ENCODE peak calls at places on chromosomes 13 and 19, in six cellular contexts. One of them, this sample, is unnamed.

GRCh38 chr19:55681131-55682087 is 6.4 kb downstream of the EPN1 start:
- DNase-seq in H9: no peak
- DNase-seq in IMR-90: peak; percentile 53
- DNase-seq in neuronal stem cell: no peak
- DNase-seq in mesendoderm: no peak
- DNase-seq in H1: no peak
- DNase-seq in this sample: no peak

GRCh38 chr13:30442854-30443379 is 20.6 kb downstream of the UBE2L5 start:
- DNase-seq in H9: no peak
- DNase-seq in IMR-90: no peak
- DNase-seq in H1: no peak
- DNase-seq in mesendoderm: no peak
- DNase-seq in neuronal stem cell: no peak
- DNase-seq in this sample: no peak

GRCh38 chr13:96214804-96215445 is 125.0 kb downstream of the HS6ST3 start:
- DNase-seq in mesendoderm: peak; percentile 52
- DNase-seq in H9: no peak
- DNase-seq in IMR-90: no peak
- DNase-seq in H1: no peak
- DNase-seq in neuronal stem cell: no peak
- DNase-seq in this sample: no peak

GRCh38 chr13:37413161-37413560 is 185.4 kb downstream of the POSTN start:
- DNase-seq in IMR-90: no peak
- DNase-seq in neuronal stem cell: no peak
- DNase-seq in mesendoderm: no peak
- DNase-seq in H9: no peak
- DNase-seq in H1: no peak
- DNase-seq in this sample: no peak

GRCh38 chr13:81388400-81388799 is 1047.5 kb upstream of the SPRY2 start:
- DNase-seq in mesendoderm: no peak
- DNase-seq in H1: no peak
- DNase-seq in IMR-90: no peak
- DNase-seq in neuronal stem cell: no peak
- DNase-seq in H9: no peak
- DNase-seq in this sample: no peak

GRCh38 chr13:40341086-40341471 is 325.4 kb downstream of the FOXO1 start:
- DNase-seq in H1: no peak
- DNase-seq in IMR-90: no peak
- DNase-seq in H9: no peak
- DNase-seq in mesendoderm: peak; percentile 65
- DNase-seq in neuronal stem cell: peak; percentile 64
- DNase-seq in this sample: no peak

GRCh38 chr13:20607015-20607414 is 40.1 kb downstream of the IFT88 start:
- DNase-seq in IMR-90: no peak
- DNase-seq in neuronal stem cell: no peak
- DNase-seq in mesendoderm: no peak
- DNase-seq in H9: no peak
- DNase-seq in H1: no peak
- DNase-seq in this sample: no peak

GRCh38 chr19:41563847-41564514 is 12.0 kb upstream of the CEACAM21 start:
- DNase-seq in neuronal stem cell: no peak
- DNase-seq in IMR-90: no peak
- DNase-seq in mesendoderm: peak; percentile 60
- DNase-seq in H9: peak; percentile 39
- DNase-seq in H1: no peak
- DNase-seq in this sample: no peak

GRCh38 chr13:93614776-93615175 is 388.2 kb downstream of the GPC6 start:
- DNase-seq in mesendoderm: no peak
- DNase-seq in neuronal stem cell: no peak
- DNase-seq in H1: no peak
- DNase-seq in H9: no peak
- DNase-seq in IMR-90: peak; percentile 48
- DNase-seq in this sample: no peak

GRCh38 chr13:51524312-51524711 is 60.0 kb upstream of the WDFY2 start:
- DNase-seq in IMR-90: peak; percentile 44
- DNase-seq in H1: no peak
- DNase-seq in H9: no peak
- DNase-seq in neuronal stem cell: no peak
- DNase-seq in mesendoderm: peak; percentile 40
- DNase-seq in this sample: peak; percentile 61

GRCh38 chr19:48271531-48272151 is 1.8 kb downstream of the ZNF114 start:
- DNase-seq in neuronal stem cell: peak; percentile 43
- DNase-seq in H9: peak; percentile 80
- DNase-seq in IMR-90: peak; percentile 35
- DNase-seq in H1: peak; percentile 82
- DNase-seq in mesendoderm: peak; percentile 96
- DNase-seq in this sample: peak; percentile 66

GRCh38 chr19:918481-919156 is 1.5 kb downstream of the KISS1R start:
- DNase-seq in H1: no peak
- DNase-seq in mesendoderm: no peak
- DNase-seq in neuronal stem cell: no peak
- DNase-seq in H9: no peak
- DNase-seq in IMR-90: no peak
- DNase-seq in this sample: no peak

GRCh38 chr19:55545443-55545842 is at the start of gene SBK3:
- DNase-seq in H1: no peak
- DNase-seq in IMR-90: no peak
- DNase-seq in mesendoderm: no peak
- DNase-seq in H9: no peak
- DNase-seq in neuronal stem cell: no peak
- DNase-seq in this sample: no peak

GRCh38 chr13:33191425-33192221 is 93.9 kb downstream of the STARD13 start:
- DNase-seq in H1: no peak
- DNase-seq in IMR-90: peak; percentile 75
- DNase-seq in mesendoderm: no peak
- DNase-seq in H9: no peak
- DNase-seq in neuronal stem cell: no peak
- DNase-seq in this sample: peak; percentile 55

GRCh38 chr19:43798546-43799409 is 3.5 kb downstream of the LYPD5 start:
- DNase-seq in mesendoderm: peak; percentile 76
- DNase-seq in IMR-90: no peak
- DNase-seq in H9: peak; percentile 90
- DNase-seq in neuronal stem cell: no peak
- DNase-seq in H1: peak; percentile 79
- DNase-seq in this sample: no peak

GRCh38 chr13:65584126-65584525 is 1646.0 kb downstream of the PCDH9 start:
- DNase-seq in IMR-90: no peak
- DNase-seq in H1: no peak
- DNase-seq in neuronal stem cell: no peak
- DNase-seq in mesendoderm: peak; percentile 97
- DNase-seq in H9: no peak
- DNase-seq in this sample: no peak

GRCh38 chr13:112473818-112474217 is 97.7 kb downstream of the SPACA7 start:
- DNase-seq in mesendoderm: no peak
- DNase-seq in neuronal stem cell: no peak
- DNase-seq in H1: no peak
- DNase-seq in IMR-90: no peak
- DNase-seq in H9: no peak
- DNase-seq in this sample: no peak

GRCh38 chr13:49858183-49858856 is 65.8 kb upstream of the KPNA3 start:
- DNase-seq in H1: no peak
- DNase-seq in neuronal stem cell: no peak
- DNase-seq in IMR-90: peak; percentile 99
- DNase-seq in mesendoderm: no peak
- DNase-seq in H9: no peak
- DNase-seq in this sample: peak; percentile 97

GRCh38 chr13:76697277-76697676 is 188.9 kb downstream of the KCTD12 start:
- DNase-seq in mesendoderm: no peak
- DNase-seq in IMR-90: no peak
- DNase-seq in H1: no peak
- DNase-seq in H9: no peak
- DNase-seq in neuronal stem cell: no peak
- DNase-seq in this sample: peak; percentile 50
- H2BK120ac ChIP-seq in mesendoderm: no peak overlapping the region
- H2BK120ac ChIP-seq in IMR-90: peak overlapping the region; percentile 7
- H2BK120ac ChIP-seq in H1: no peak overlapping the region
- H2BK120ac ChIP-seq in H9: no peak overlapping the region
- H2BK120ac ChIP-seq in neuronal stem cell: no peak overlapping the region
- H2BK120ac ChIP-seq in this sample: no peak overlapping the region

DNA sequence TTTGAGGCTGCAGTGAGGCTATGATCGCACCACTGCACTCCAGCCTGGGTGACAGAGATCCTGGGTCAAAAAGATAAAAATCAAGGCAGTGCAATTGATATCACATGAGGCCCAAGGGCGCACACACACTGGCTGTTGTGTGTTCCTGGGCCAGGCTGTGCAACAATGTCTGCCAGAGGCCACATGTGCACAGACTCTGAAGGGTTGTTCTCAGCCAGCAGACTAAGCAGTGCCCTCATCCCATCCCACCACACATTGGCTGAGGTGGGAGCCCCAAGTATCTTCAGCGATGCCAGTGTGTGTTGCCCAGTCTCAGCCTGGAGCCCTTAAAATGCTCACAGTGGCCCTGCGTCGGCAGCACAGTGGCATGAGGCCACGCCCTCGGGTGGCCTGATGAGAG is 12.6 kb downstream of the PEX11G start:
- DNase-seq in H9: no peak
- DNase-seq in IMR-90: no peak
- DNase-seq in H1: no peak
- DNase-seq in neuronal stem cell: no peak
- DNase-seq in mesendoderm: no peak
- DNase-seq in this sample: no peak
- H2BK120ac ChIP-seq in H9: no peak overlapping the region
- H2BK120ac ChIP-seq in IMR-90: no peak overlapping the region
- H2BK120ac ChIP-seq in H1: no peak overlapping the region
- H2BK120ac ChIP-seq in neuronal stem cell: no peak overlapping the region
- H2BK120ac ChIP-seq in mesendoderm: no peak overlapping the region
- H2BK120ac ChIP-seq in this sample: no peak overlapping the region

DNA sequence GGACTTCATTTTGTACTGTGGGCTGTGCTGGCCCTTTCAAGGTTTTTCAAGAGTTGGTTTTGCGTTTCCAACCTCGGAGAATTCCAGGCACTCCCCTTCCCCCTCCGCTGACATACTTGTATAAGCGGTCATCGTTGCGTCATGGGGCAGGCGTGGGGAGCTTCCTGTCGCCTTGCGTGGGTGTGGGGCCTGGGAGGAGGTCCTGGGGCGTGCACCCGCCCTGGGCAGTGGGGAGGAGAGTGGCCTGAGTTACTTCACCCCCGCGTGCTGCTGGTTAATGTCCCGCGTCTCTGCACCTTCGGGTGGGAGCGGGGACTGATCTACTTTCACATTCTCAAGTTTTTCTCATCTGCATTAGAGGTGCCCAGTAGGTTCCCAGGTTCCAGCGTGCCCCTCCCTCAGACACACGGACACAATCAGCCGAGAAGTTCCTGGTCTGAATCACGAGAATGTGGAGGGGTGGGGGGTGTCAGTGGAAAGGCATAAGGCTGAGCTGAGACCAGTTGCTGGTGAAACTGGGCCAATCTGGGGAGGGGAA is 4.1 kb downstream of the IER2 start:
- DNase-seq in neuronal stem cell: peak; percentile 46
- DNase-seq in IMR-90: peak; percentile 95
- DNase-seq in H1: peak; percentile 53
- DNase-seq in mesendoderm: peak; percentile 72
- DNase-seq in H9: peak; percentile 41
- DNase-seq in this sample: peak; percentile 82
- H2BK120ac ChIP-seq in neuronal stem cell: no peak overlapping the region
- H2BK120ac ChIP-seq in IMR-90: peak overlapping the region; percentile 65
- H2BK120ac ChIP-seq in H1: peak overlapping the region; percentile 18
- H2BK120ac ChIP-seq in mesendoderm: peak overlapping the region; percentile 1
- H2BK120ac ChIP-seq in H9: peak overlapping the region; percentile 52
- H2BK120ac ChIP-seq in this sample: peak overlapping the region; percentile 78

DNA sequence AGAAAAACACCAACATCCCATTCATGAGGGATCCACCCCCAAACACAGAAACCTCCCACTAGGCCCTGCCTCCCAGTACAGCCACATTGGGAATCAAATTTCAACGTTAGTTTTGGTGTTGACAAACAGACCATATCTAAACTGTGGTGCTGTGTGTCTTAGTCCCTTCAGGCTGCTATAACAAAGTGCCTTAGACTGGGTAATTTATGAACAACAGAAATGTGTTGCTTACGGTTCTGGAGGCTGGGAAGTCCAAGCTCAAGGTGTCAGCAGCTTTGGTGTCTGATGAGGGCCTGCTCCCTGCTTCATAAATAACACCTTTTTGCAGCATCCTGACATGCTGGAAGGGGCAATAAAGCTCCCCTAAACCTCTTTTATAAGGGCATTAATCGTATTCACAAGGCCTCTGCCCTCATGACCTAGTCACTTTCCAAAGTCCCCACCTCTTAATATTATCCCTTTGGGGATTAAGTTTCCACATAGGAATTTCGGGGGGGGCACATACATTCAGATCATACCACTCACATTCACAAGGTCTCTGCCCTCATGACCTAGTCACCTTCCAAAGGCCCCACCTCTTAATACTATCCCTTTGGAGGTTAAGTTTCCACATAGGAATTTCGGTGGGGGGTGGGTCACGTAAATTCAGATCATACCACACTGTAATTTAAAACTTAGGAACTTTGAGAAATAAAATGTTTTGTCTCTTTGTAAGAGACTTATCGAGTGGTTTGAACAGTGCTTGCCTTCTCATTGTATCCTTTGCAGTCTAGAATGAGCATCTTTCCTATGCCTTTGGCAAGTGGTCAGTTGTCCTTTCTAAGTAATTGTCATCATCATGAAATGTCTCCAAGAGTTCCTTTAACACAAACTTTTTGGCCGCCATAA is 27.6 kb downstream of the ZNF507 start:
- DNase-seq in H9: no peak
- DNase-seq in H1: no peak
- DNase-seq in IMR-90: no peak
- DNase-seq in mesendoderm: peak; percentile 78
- DNase-seq in neuronal stem cell: no peak
- DNase-seq in this sample: no peak
- H2BK120ac ChIP-seq in H9: no peak overlapping the region
- H2BK120ac ChIP-seq in H1: no peak overlapping the region
- H2BK120ac ChIP-seq in IMR-90: peak overlapping the region; percentile 81
- H2BK120ac ChIP-seq in mesendoderm: no peak overlapping the region
- H2BK120ac ChIP-seq in neuronal stem cell: no peak overlapping the region
- H2BK120ac ChIP-seq in this sample: peak overlapping the region; percentile 8

DNA sequence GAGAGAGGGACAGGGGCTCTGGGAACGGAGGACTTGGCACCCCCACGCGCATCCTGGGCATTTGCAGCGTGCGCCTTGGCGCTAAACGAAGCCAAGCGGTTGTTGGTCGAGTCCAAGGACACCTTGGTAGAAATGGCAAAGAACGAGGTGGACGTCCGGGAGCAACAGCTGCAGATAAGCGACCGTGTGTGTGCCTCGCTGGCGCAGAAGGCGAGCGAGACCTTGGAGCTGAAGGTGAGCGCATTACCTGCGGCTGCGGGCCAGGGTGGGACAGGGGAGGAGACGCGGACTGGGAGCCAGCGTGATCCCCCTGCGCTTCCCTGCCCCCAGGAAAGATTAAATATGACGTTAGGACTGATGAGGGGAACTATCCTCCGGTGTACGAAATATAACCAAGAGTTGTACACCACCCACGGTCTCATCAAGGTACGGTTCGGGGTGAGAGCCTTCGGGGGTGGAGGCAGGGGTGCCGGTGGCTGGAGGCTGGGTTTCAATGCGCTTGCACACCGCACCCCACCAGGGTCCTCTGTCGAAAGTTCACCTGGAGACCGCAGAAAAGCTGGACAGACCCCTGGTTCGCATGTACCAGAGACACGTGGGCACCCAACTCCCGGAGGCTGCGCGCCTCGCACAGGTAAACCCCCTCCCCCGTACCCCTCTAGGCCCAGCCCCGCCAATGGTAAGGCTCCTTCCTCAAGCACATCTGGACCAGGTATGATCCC is 27.8 kb upstream of the CASP14 start:
- DNase-seq in IMR-90: no peak
- DNase-seq in neuronal stem cell: no peak
- DNase-seq in mesendoderm: no peak
- DNase-seq in H9: no peak
- DNase-seq in H1: no peak
- DNase-seq in this sample: no peak
- H2BK120ac ChIP-seq in IMR-90: no peak overlapping the region
- H2BK120ac ChIP-seq in neuronal stem cell: no peak overlapping the region
- H2BK120ac ChIP-seq in mesendoderm: no peak overlapping the region
- H2BK120ac ChIP-seq in H9: no peak overlapping the region
- H2BK120ac ChIP-seq in H1: no peak overlapping the region
- H2BK120ac ChIP-seq in this sample: no peak overlapping the region

GRCh38 chr19:18193388-18194207 is 580 bp downstream of the MPV17L2 start:
- DNase-seq in H9: no peak
- DNase-seq in H1: no peak
- DNase-seq in IMR-90: no peak
- DNase-seq in neuronal stem cell: no peak
- DNase-seq in mesendoderm: peak; percentile 34
- DNase-seq in this sample: peak; percentile 38
- H2BK120ac ChIP-seq in H9: no peak overlapping the region
- H2BK120ac ChIP-seq in H1: no peak overlapping the region
- H2BK120ac ChIP-seq in IMR-90: no peak overlapping the region
- H2BK120ac ChIP-seq in neuronal stem cell: peak overlapping the region; percentile 61
- H2BK120ac ChIP-seq in mesendoderm: no peak overlapping the region
- H2BK120ac ChIP-seq in this sample: no peak overlapping the region